ENCODE peak calls at places on chromosomes 13 and 19, in ten cellular contexts. One of them, this sample, is unnamed.
A peak's percentile ranks its signal among the peaks of the same experiment; 100 is the strongest.

GRCh38 chr13:60134376-60134775 is 29.4 kb downstream of the DIAPH3 start:
- DNase-seq in WTC11: peak; percentile 32
- DNase-seq in foreskin fibroblast: no peak
- DNase-seq in GM13976: no peak
- DNase-seq in heart right ventricle: no peak
- DNase-seq in lower leg skin: no peak
- DNase-seq in heart left ventricle: no peak
- DNase-seq in mesothelial cell of epicardium: no peak
- DNase-seq in PC-9: no peak
- DNase-seq in hepatocyte: no peak
- DNase-seq in this sample: no peak

GRCh38 chr19:54650108-54650666 is 12.6 kb upstream of the LILRB4 start:
- DNase-seq in lower leg skin: no peak
- DNase-seq in heart left ventricle: no peak
- DNase-seq in WTC11: no peak
- DNase-seq in PC-9: no peak
- DNase-seq in mesothelial cell of epicardium: no peak
- DNase-seq in foreskin fibroblast: no peak
- DNase-seq in GM13976: no peak
- DNase-seq in hepatocyte: no peak
- DNase-seq in heart right ventricle: no peak
- DNase-seq in this sample: no peak

GRCh38 chr13:80337706-80338105 is 3.2 kb downstream of the SPRY2 start:
- DNase-seq in PC-9: no peak
- DNase-seq in foreskin fibroblast: no peak
- DNase-seq in WTC11: no peak
- DNase-seq in heart right ventricle: no peak
- DNase-seq in hepatocyte: no peak
- DNase-seq in lower leg skin: no peak
- DNase-seq in mesothelial cell of epicardium: no peak
- DNase-seq in GM13976: no peak
- DNase-seq in heart left ventricle: no peak
- DNase-seq in this sample: no peak

GRCh38 chr19:398719-399118 is 10.2 kb downstream of the C2CD4C start:
- DNase-seq in lower leg skin: no peak
- DNase-seq in foreskin fibroblast: no peak
- DNase-seq in PC-9: no peak
- DNase-seq in heart right ventricle: no peak
- DNase-seq in heart left ventricle: no peak
- DNase-seq in WTC11: no peak
- DNase-seq in mesothelial cell of epicardium: no peak
- DNase-seq in hepatocyte: no peak
- DNase-seq in GM13976: no peak
- DNase-seq in this sample: no peak

GRCh38 chr13:97426695-97427094 is 7.3 kb upstream of the RAP2A start:
- DNase-seq in heart right ventricle: no peak
- DNase-seq in foreskin fibroblast: no peak
- DNase-seq in mesothelial cell of epicardium: no peak
- DNase-seq in GM13976: no peak
- DNase-seq in heart left ventricle: no peak
- DNase-seq in hepatocyte: no peak
- DNase-seq in PC-9: no peak
- DNase-seq in lower leg skin: no peak
- DNase-seq in WTC11: no peak
- DNase-seq in this sample: no peak

GRCh38 chr13:110713981-110714797 is 689 bp downstream of the ING1 start:
- DNase-seq in heart right ventricle: peak; percentile 53
- DNase-seq in hepatocyte: peak; percentile 74
- DNase-seq in PC-9: peak; percentile 20
- DNase-seq in heart left ventricle: peak; percentile 65
- DNase-seq in mesothelial cell of epicardium: no peak
- DNase-seq in lower leg skin: peak; percentile 57
- DNase-seq in WTC11: peak; percentile 43
- DNase-seq in foreskin fibroblast: peak; percentile 23
- DNase-seq in GM13976: peak; percentile 56
- DNase-seq in this sample: peak; percentile 65

GRCh38 chr13:98842074-98842473 is 89.6 kb upstream of the SLC15A1 start:
- DNase-seq in heart right ventricle: no peak
- DNase-seq in GM13976: no peak
- DNase-seq in PC-9: no peak
- DNase-seq in foreskin fibroblast: no peak
- DNase-seq in WTC11: no peak
- DNase-seq in heart left ventricle: no peak
- DNase-seq in mesothelial cell of epicardium: no peak
- DNase-seq in hepatocyte: peak; percentile 51
- DNase-seq in lower leg skin: no peak
- DNase-seq in this sample: no peak

GRCh38 chr13:33032037-33032625 is 15.9 kb downstream of the KL start:
- DNase-seq in PC-9: no peak
- DNase-seq in foreskin fibroblast: peak; percentile 7
- DNase-seq in hepatocyte: no peak
- DNase-seq in heart left ventricle: peak; percentile 27
- DNase-seq in WTC11: no peak
- DNase-seq in lower leg skin: no peak
- DNase-seq in mesothelial cell of epicardium: no peak
- DNase-seq in heart right ventricle: no peak
- DNase-seq in GM13976: no peak
- DNase-seq in this sample: no peak

GRCh38 chr13:22455036-22455435 is 725.7 kb upstream of the SGCG start:
- DNase-seq in mesothelial cell of epicardium: no peak
- DNase-seq in lower leg skin: no peak
- DNase-seq in PC-9: no peak
- DNase-seq in heart left ventricle: no peak
- DNase-seq in GM13976: no peak
- DNase-seq in WTC11: no peak
- DNase-seq in foreskin fibroblast: no peak
- DNase-seq in heart right ventricle: no peak
- DNase-seq in hepatocyte: no peak
- DNase-seq in this sample: no peak

GRCh38 chr19:41264581-41265375 is 606 bp downstream of the HNRNPUL1 start:
- DNase-seq in heart right ventricle: peak; percentile 53
- DNase-seq in foreskin fibroblast: peak; percentile 40
- DNase-seq in mesothelial cell of epicardium: peak; percentile 47
- DNase-seq in heart left ventricle: peak; percentile 59
- DNase-seq in lower leg skin: peak; percentile 39
- DNase-seq in hepatocyte: peak; percentile 81
- DNase-seq in GM13976: peak; percentile 70
- DNase-seq in PC-9: peak; percentile 55
- DNase-seq in WTC11: peak; percentile 46
- DNase-seq in this sample: peak; percentile 54

GRCh38 chr13:113949546-113949945 is 24.3 kb downstream of the C13orf46 start:
- DNase-seq in heart left ventricle: no peak
- DNase-seq in WTC11: no peak
- DNase-seq in hepatocyte: no peak
- DNase-seq in GM13976: no peak
- DNase-seq in lower leg skin: no peak
- DNase-seq in mesothelial cell of epicardium: no peak
- DNase-seq in foreskin fibroblast: no peak
- DNase-seq in heart right ventricle: no peak
- DNase-seq in PC-9: no peak
- DNase-seq in this sample: no peak

GRCh38 chr13:113948034-113948742 is 25.7 kb downstream of the C13orf46 start:
- DNase-seq in foreskin fibroblast: no peak
- DNase-seq in PC-9: no peak
- DNase-seq in heart left ventricle: no peak
- DNase-seq in WTC11: no peak
- DNase-seq in GM13976: no peak
- DNase-seq in mesothelial cell of epicardium: no peak
- DNase-seq in heart right ventricle: no peak
- DNase-seq in lower leg skin: no peak
- DNase-seq in hepatocyte: no peak
- DNase-seq in this sample: no peak

GRCh38 chr13:113946409-113947181 is 27.3 kb downstream of the C13orf46 start:
- DNase-seq in heart right ventricle: no peak
- DNase-seq in WTC11: no peak
- DNase-seq in lower leg skin: no peak
- DNase-seq in mesothelial cell of epicardium: no peak
- DNase-seq in GM13976: no peak
- DNase-seq in foreskin fibroblast: no peak
- DNase-seq in heart left ventricle: no peak
- DNase-seq in PC-9: no peak
- DNase-seq in hepatocyte: no peak
- DNase-seq in this sample: peak; percentile 69

GRCh38 chr13:113945857-113946408 is 27.9 kb downstream of the C13orf46 start:
- DNase-seq in mesothelial cell of epicardium: no peak
- DNase-seq in heart right ventricle: no peak
- DNase-seq in GM13976: no peak
- DNase-seq in PC-9: no peak
- DNase-seq in heart left ventricle: no peak
- DNase-seq in lower leg skin: no peak
- DNase-seq in hepatocyte: no peak
- DNase-seq in WTC11: no peak
- DNase-seq in foreskin fibroblast: no peak
- DNase-seq in this sample: no peak

DNA sequence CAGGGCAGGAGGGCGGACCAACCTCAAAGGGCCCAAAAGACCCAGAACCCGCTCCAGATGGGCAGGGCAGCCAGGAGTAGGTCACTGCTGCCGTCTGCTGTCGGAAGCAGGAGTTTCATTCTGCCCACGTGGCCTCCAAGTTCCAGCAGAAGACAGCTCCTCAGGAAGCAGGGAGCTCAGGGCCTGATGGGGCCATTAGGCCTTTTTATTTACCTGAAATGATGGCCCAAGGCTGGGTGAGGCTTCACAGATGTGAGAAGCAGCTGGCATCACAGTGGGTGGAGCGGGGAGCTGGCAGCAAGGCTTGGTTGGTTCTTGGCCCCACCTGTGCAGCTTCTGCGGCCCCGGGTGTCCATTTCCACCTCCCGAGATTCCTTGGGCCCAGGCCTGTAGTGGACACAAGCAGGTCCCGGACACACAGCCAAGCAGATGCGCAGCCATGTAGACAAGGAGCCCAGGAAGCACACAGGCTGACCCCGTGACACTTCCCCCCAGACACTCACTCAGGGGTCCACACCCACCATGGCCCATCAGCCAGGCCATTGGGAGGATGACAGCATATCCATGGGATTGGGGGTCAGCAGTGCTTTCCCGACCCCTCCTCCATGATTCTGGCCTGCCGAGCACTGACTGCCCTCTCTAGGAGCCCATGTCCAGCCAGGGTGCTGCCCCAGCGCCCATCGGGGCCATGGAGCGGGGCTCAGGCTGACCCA is 26.4 kb downstream of the C13orf46 start:
- DNase-seq in PC-9: peak; percentile 45
- DNase-seq in heart right ventricle: no peak
- DNase-seq in foreskin fibroblast: peak; percentile 64
- DNase-seq in GM13976: no peak
- DNase-seq in heart left ventricle: peak; percentile 54
- DNase-seq in WTC11: peak; percentile 30
- DNase-seq in hepatocyte: peak; percentile 49
- DNase-seq in mesothelial cell of epicardium: no peak
- DNase-seq in lower leg skin: peak; percentile 59
- DNase-seq in this sample: peak; percentile 55
- TF ChIP-seq CTCF in PC-9: peak; percentile 68
- TF ChIP-seq CTCF in heart right ventricle: peak; percentile 66
- TF ChIP-seq CTCF in foreskin fibroblast: peak; percentile 63
- TF ChIP-seq CTCF in GM13976: no peak
- TF ChIP-seq CTCF in heart left ventricle: peak; percentile 73
- TF ChIP-seq CTCF in WTC11: no peak
- TF ChIP-seq CTCF in hepatocyte: peak; percentile 57
- TF ChIP-seq CTCF in mesothelial cell of epicardium: no peak
- TF ChIP-seq CTCF in lower leg skin: no peak
- TF ChIP-seq CTCF in this sample: peak; percentile 41

GRCh38 chr19:1767464-1767933 is 14.2 kb downstream of the ONECUT3 start:
- DNase-seq in mesothelial cell of epicardium: no peak
- DNase-seq in PC-9: peak; percentile 49
- DNase-seq in heart left ventricle: no peak
- DNase-seq in GM13976: peak; percentile 92
- DNase-seq in hepatocyte: peak; percentile 53
- DNase-seq in lower leg skin: no peak
- DNase-seq in WTC11: peak; percentile 79
- DNase-seq in foreskin fibroblast: no peak
- DNase-seq in heart right ventricle: peak; percentile 48
- DNase-seq in this sample: peak; percentile 17

GRCh38 chr19:1768918-1769644 is 15.8 kb downstream of the ONECUT3 start:
- DNase-seq in foreskin fibroblast: no peak
- DNase-seq in heart left ventricle: no peak
- DNase-seq in hepatocyte: no peak
- DNase-seq in GM13976: no peak
- DNase-seq in lower leg skin: no peak
- DNase-seq in PC-9: no peak
- DNase-seq in mesothelial cell of epicardium: no peak
- DNase-seq in heart right ventricle: no peak
- DNase-seq in WTC11: no peak
- DNase-seq in this sample: no peak

GRCh38 chr19:1766800-1767352 is 13.6 kb downstream of the ONECUT3 start:
- DNase-seq in WTC11: no peak
- DNase-seq in hepatocyte: no peak
- DNase-seq in foreskin fibroblast: no peak
- DNase-seq in PC-9: no peak
- DNase-seq in heart right ventricle: no peak
- DNase-seq in mesothelial cell of epicardium: no peak
- DNase-seq in heart left ventricle: no peak
- DNase-seq in lower leg skin: no peak
- DNase-seq in GM13976: no peak
- DNase-seq in this sample: no peak

GRCh38 chr19:1769645-1769985 is 16.3 kb downstream of the ONECUT3 start:
- DNase-seq in mesothelial cell of epicardium: no peak
- DNase-seq in heart right ventricle: no peak
- DNase-seq in hepatocyte: no peak
- DNase-seq in foreskin fibroblast: no peak
- DNase-seq in WTC11: no peak
- DNase-seq in heart left ventricle: no peak
- DNase-seq in PC-9: no peak
- DNase-seq in lower leg skin: no peak
- DNase-seq in GM13976: no peak
- DNase-seq in this sample: no peak

GRCh38 chr19:1768248-1768647 is 14.9 kb downstream of the ONECUT3 start:
- DNase-seq in GM13976: no peak
- DNase-seq in heart right ventricle: no peak
- DNase-seq in WTC11: peak; percentile 93
- DNase-seq in mesothelial cell of epicardium: no peak
- DNase-seq in foreskin fibroblast: no peak
- DNase-seq in PC-9: no peak
- DNase-seq in lower leg skin: no peak
- DNase-seq in hepatocyte: no peak
- DNase-seq in heart left ventricle: no peak
- DNase-seq in this sample: no peak
- TF ChIP-seq CTCF in GM13976: no peak
- TF ChIP-seq CTCF in heart right ventricle: peak; percentile 9
- TF ChIP-seq CTCF in WTC11: peak; percentile 66
- TF ChIP-seq CTCF in mesothelial cell of epicardium: no peak
- TF ChIP-seq CTCF in foreskin fibroblast: peak; percentile 22
- TF ChIP-seq CTCF in PC-9: no peak
- TF ChIP-seq CTCF in lower leg skin: no peak
- TF ChIP-seq CTCF in hepatocyte: no peak
- TF ChIP-seq CTCF in heart left ventricle: no peak
- TF ChIP-seq CTCF in this sample: no peak

GRCh38 chr19:10207026-10207425 is 12.3 kb upstream of the DNMT1 start:
- DNase-seq in WTC11: no peak
- DNase-seq in heart right ventricle: no peak
- DNase-seq in PC-9: no peak
- DNase-seq in heart left ventricle: no peak
- DNase-seq in foreskin fibroblast: no peak
- DNase-seq in mesothelial cell of epicardium: no peak
- DNase-seq in GM13976: no peak
- DNase-seq in lower leg skin: no peak
- DNase-seq in hepatocyte: no peak
- DNase-seq in this sample: no peak
- TF ChIP-seq CTCF in WTC11: no peak
- TF ChIP-seq CTCF in heart right ventricle: no peak
- TF ChIP-seq CTCF in PC-9: no peak
- TF ChIP-seq CTCF in heart left ventricle: no peak
- TF ChIP-seq CTCF in foreskin fibroblast: no peak
- TF ChIP-seq CTCF in mesothelial cell of epicardium: no peak
- TF ChIP-seq CTCF in GM13976: no peak
- TF ChIP-seq CTCF in lower leg skin: no peak
- TF ChIP-seq CTCF in hepatocyte: no peak
- TF ChIP-seq CTCF in this sample: no peak

GRCh38 chr13:36445806-36446423 is 13.6 kb downstream of the CCNA1 start:
- DNase-seq in heart left ventricle: no peak
- DNase-seq in heart right ventricle: no peak
- DNase-seq in WTC11: no peak
- DNase-seq in mesothelial cell of epicardium: no peak
- DNase-seq in GM13976: no peak
- DNase-seq in PC-9: no peak
- DNase-seq in hepatocyte: no peak
- DNase-seq in foreskin fibroblast: no peak
- DNase-seq in lower leg skin: no peak
- DNase-seq in this sample: no peak
- TF ChIP-seq CTCF in heart left ventricle: no peak
- TF ChIP-seq CTCF in heart right ventricle: no peak
- TF ChIP-seq CTCF in WTC11: no peak
- TF ChIP-seq CTCF in mesothelial cell of epicardium: no peak
- TF ChIP-seq CTCF in GM13976: no peak
- TF ChIP-seq CTCF in PC-9: no peak
- TF ChIP-seq CTCF in hepatocyte: no peak
- TF ChIP-seq CTCF in foreskin fibroblast: no peak
- TF ChIP-seq CTCF in lower leg skin: no peak
- TF ChIP-seq CTCF in this sample: no peak

This sample was measured in pancreas.